ENCODE peak calls at places on chromosomes 6 and 20, in seven cellular contexts. C is neural crest cell; T is HTR-8/SVneo; S is C1 segment of cervical spinal cord; F is mucosa of gallbladder; A is IMR-90; B is CD8-positive, alpha-beta T cell. R is an unnamed sample.

GRCh38 chr6:108518714-108519576 is 41.8 kb upstream of the FOXO3 start:
- DNase-seq in B (no peak), F (no peak), T (no peak), S (no peak), C (no peak), A (peak), R (no peak)

GRCh38 chr6:31870385-31870921 is 7.8 kb upstream of the NEU1 start:
- DNase-seq in S (no peak), A (no peak), T (no peak), B (no peak), F (no peak), C (no peak), R (no peak)

GRCh38 chr20:59746155-59746554 is 141.8 kb downstream of the PHACTR3 start:
- DNase-seq in F (no peak), C (no peak), A (no peak), T (no peak), B (no peak), S (no peak), R (no peak)

GRCh38 chr6:44020148-44020547 is 107.1 kb downstream of the MRPL14 start:
- DNase-seq in B (no peak), T (no peak), C (no peak), F (no peak), S (no peak), A (peak), R (no peak)

GRCh38 chr6:24761193-24761835 is 13.4 kb upstream of the GMNN start:
- DNase-seq in B (no peak), F (no peak), S (no peak), T (no peak), C (no peak), A (no peak), R (no peak)

GRCh38 chr6:143621876-143622605 is 55.7 kb upstream of the PHACTR2 start:
- DNase-seq in T (no peak), S (no peak), A (peak), C (no peak), F (no peak), B (no peak), R (no peak)

GRCh38 chr20:20712004-20712473 is 405 bp downstream of the RALGAPA2 start:
- DNase-seq in C (peak), T (peak), A (no peak), F (peak), B (no peak), S (no peak), R (no peak)

GRCh38 chr6:24607310-24607709 is 38.7 kb downstream of the KIAA0319 start:
- DNase-seq in C (no peak), B (no peak), A (no peak), T (no peak), S (no peak), F (no peak), R (no peak)

GRCh38 chr6:150741633-150742200 is 123.8 kb upstream of the MTHFD1L start:
- DNase-seq in F (no peak), S (no peak), B (no peak), T (no peak), C (no peak), A (no peak), R (no peak)

GRCh38 chr6:142297996-142298753 is 3.6 kb upstream of the ADGRG6 start:
- DNase-seq in F (no peak), S (no peak), A (peak), B (no peak), T (peak), C (no peak), R (peak)

GRCh38 chr20:23596856-23597255 is 8.9 kb downstream of the CST9 start:
- DNase-seq in S (no peak), T (no peak), F (no peak), C (no peak), B (no peak), A (no peak), R (no peak)

GRCh38 chr20:5448449-5449118 is 131.8 kb upstream of the PROKR2 start:
- DNase-seq in B (peak), A (peak), S (peak), C (peak), F (peak), T (peak), R (no peak)

GRCh38 chr20:50192364-50193168 is 1.9 kb downstream of the CEBPB start:
- DNase-seq in S (peak), T (peak), B (peak), A (peak), F (peak), C (peak), R (peak)

GRCh38 chr20:46014517-46015396 is 6.0 kb downstream of the MMP9 start:
- DNase-seq in A (no peak), F (no peak), C (no peak), T (no peak), S (no peak), B (no peak), R (no peak)

GRCh38 chr20:20362774-20363435 is 5.0 kb upstream of the INSM1 start:
- DNase-seq in F (no peak), A (no peak), C (peak), S (no peak), T (no peak), B (no peak), R (no peak)

GRCh38 chr20:35823937-35824336 is 52.1 kb downstream of the PHF20 start:
- DNase-seq in F (no peak), T (no peak), A (peak), S (no peak), C (no peak), B (no peak), R (no peak)

GRCh38 chr6:138647006-138647405 is 126.6 kb upstream of the CCDC28A start:
- DNase-seq in C (no peak), B (no peak), S (no peak), A (peak), T (no peak), F (no peak), R (no peak)

GRCh38 chr6:146865756-146866266 is 267.0 kb downstream of the ADGB start:
- DNase-seq in B (no peak), S (no peak), F (no peak), C (no peak), A (no peak), T (no peak), R (no peak)

GRCh38 chr20:17966432-17967312 is 1.9 kb downstream of the SNX5 start:
- DNase-seq in S (no peak), B (no peak), T (no peak), C (no peak), F (no peak), A (peak), R (no peak)

GRCh38 chr20:24949756-24950127 is 673 bp downstream of the CST7 start:
- DNase-seq in C (no peak), S (no peak), A (no peak), T (no peak), B (peak), F (peak), R (no peak)

GRCh38 chr20:15700147-15700765 is 873.0 kb downstream of the KIF16B start:
- DNase-seq in C (no peak), A (no peak), F (no peak), S (no peak), B (no peak), T (no peak), R (no peak)

GRCh38 chr6:84086545-84087429 is 53.2 kb downstream of the MRAP2 start:
- DNase-seq in F (no peak), T (no peak), C (no peak), B (no peak), A (no peak), S (no peak), R (no peak)

GRCh38 chr20:57032847-57033246 is 233.6 kb downstream of the BMP7 start:
- DNase-seq in A (no peak), C (no peak), S (no peak), B (no peak), T (no peak), F (no peak), R (no peak)

GRCh38 chr20:2822073-2822472 is 5.9 kb downstream of the TMEM239 start:
- DNase-seq in T (no peak), B (peak), A (peak), F (no peak), C (no peak), S (no peak), R (no peak)

GRCh38 chr6:132391391-132392291 is 9.6 kb downstream of the MOXD1 start:
- DNase-seq in B (no peak), S (no peak), C (no peak), T (peak), F (peak), A (peak), R (peak)

GRCh38 chr6:38871745-38872568 is 156.8 kb downstream of the DNAH8 start:
- DNase-seq in F (peak), T (peak), B (peak), C (peak), S (peak), A (peak), R (no peak)

GRCh38 chr6:44661221-44661609 is 273.7 kb downstream of the CDC5L start:
- DNase-seq in B (no peak), C (no peak), A (no peak), F (no peak), T (peak), S (no peak), R (peak)

R was measured in AG04449.